ENCODE peak calls at places on chromosomes 11 and 22, in eight cellular contexts. One of them, this sample, is unnamed.

GRCh38 chr11:112511271-112511670 is 250.6 kb upstream of the PLET1 start:
- ATAC-seq in psoas muscle: no peak
- ATAC-seq in pancreas: no peak
- ATAC-seq in PC-3: no peak
- ATAC-seq in heart left ventricle: no peak
- ATAC-seq in HepG2: no peak
- ATAC-seq in K562: no peak
- ATAC-seq in lower lobe of right lung: no peak
- ATAC-seq in this sample: no peak

GRCh38 chr11:95739108-95739507 is 50.5 kb downstream of the FAM76B start:
- ATAC-seq in PC-3: no peak
- ATAC-seq in psoas muscle: no peak
- ATAC-seq in heart left ventricle: no peak
- ATAC-seq in pancreas: no peak
- ATAC-seq in HepG2: no peak
- ATAC-seq in K562: peak; percentile 56
- ATAC-seq in lower lobe of right lung: no peak
- ATAC-seq in this sample: no peak

GRCh38 chr22:39115976-39116621 is 19.1 kb downstream of the APOBEC3H start:
- ATAC-seq in HepG2: no peak
- ATAC-seq in psoas muscle: no peak
- ATAC-seq in K562: no peak
- ATAC-seq in heart left ventricle: no peak
- ATAC-seq in PC-3: no peak
- ATAC-seq in lower lobe of right lung: no peak
- ATAC-seq in pancreas: no peak
- ATAC-seq in this sample: no peak

GRCh38 chr11:119298726-119299125 is 18.2 kb downstream of the MCAM start:
- ATAC-seq in HepG2: no peak
- ATAC-seq in pancreas: no peak
- ATAC-seq in PC-3: no peak
- ATAC-seq in psoas muscle: peak; percentile 93
- ATAC-seq in K562: no peak
- ATAC-seq in lower lobe of right lung: no peak
- ATAC-seq in heart left ventricle: peak; percentile 94
- ATAC-seq in this sample: peak; percentile 74

GRCh38 chr11:129279326-129280026 is 87.4 kb upstream of the ARHGAP32 start:
- ATAC-seq in PC-3: peak; percentile 64
- ATAC-seq in HepG2: peak; percentile 71
- ATAC-seq in psoas muscle: peak; percentile 94
- ATAC-seq in K562: no peak
- ATAC-seq in lower lobe of right lung: peak; percentile 92
- ATAC-seq in heart left ventricle: peak; percentile 71
- ATAC-seq in pancreas: peak; percentile 87
- ATAC-seq in this sample: peak; percentile 93

GRCh38 chr11:118655486-118656190 is 23.8 kb downstream of the TREH start:
- ATAC-seq in pancreas: no peak
- ATAC-seq in lower lobe of right lung: no peak
- ATAC-seq in PC-3: no peak
- ATAC-seq in HepG2: no peak
- ATAC-seq in psoas muscle: no peak
- ATAC-seq in K562: no peak
- ATAC-seq in heart left ventricle: no peak
- ATAC-seq in this sample: no peak

GRCh38 chr22:47663615-47664605 is 901.5 kb downstream of the TBC1D22A start:
- ATAC-seq in psoas muscle: no peak
- ATAC-seq in lower lobe of right lung: no peak
- ATAC-seq in K562: peak; percentile 67
- ATAC-seq in pancreas: no peak
- ATAC-seq in heart left ventricle: no peak
- ATAC-seq in HepG2: no peak
- ATAC-seq in PC-3: no peak
- ATAC-seq in this sample: no peak

GRCh38 chr11:123253223-123253622 is 58.2 kb upstream of the CLMP start:
- ATAC-seq in psoas muscle: no peak
- ATAC-seq in HepG2: no peak
- ATAC-seq in lower lobe of right lung: no peak
- ATAC-seq in K562: peak; percentile 69
- ATAC-seq in pancreas: no peak
- ATAC-seq in PC-3: no peak
- ATAC-seq in heart left ventricle: no peak
- ATAC-seq in this sample: no peak

GRCh38 chr11:2826679-2827056 is 58.9 kb downstream of the CDKN1C start:
- ATAC-seq in psoas muscle: peak; percentile 4
- ATAC-seq in pancreas: peak; percentile 40
- ATAC-seq in HepG2: peak; percentile 15
- ATAC-seq in heart left ventricle: no peak
- ATAC-seq in lower lobe of right lung: peak; percentile 36
- ATAC-seq in PC-3: no peak
- ATAC-seq in K562: no peak
- ATAC-seq in this sample: no peak

GRCh38 chr11:115653926-115654325 is 149.7 kb upstream of the CADM1 start:
- ATAC-seq in heart left ventricle: no peak
- ATAC-seq in pancreas: no peak
- ATAC-seq in lower lobe of right lung: no peak
- ATAC-seq in HepG2: no peak
- ATAC-seq in K562: no peak
- ATAC-seq in PC-3: no peak
- ATAC-seq in psoas muscle: no peak
- ATAC-seq in this sample: no peak

GRCh38 chr11:32400670-32401369 is 34.5 kb downstream of the WT1 start:
- ATAC-seq in K562: no peak
- ATAC-seq in HepG2: no peak
- ATAC-seq in pancreas: no peak
- ATAC-seq in lower lobe of right lung: no peak
- ATAC-seq in psoas muscle: no peak
- ATAC-seq in heart left ventricle: no peak
- ATAC-seq in PC-3: no peak
- ATAC-seq in this sample: no peak

GRCh38 chr11:76265771-76266241 is 59.5 kb upstream of the WNT11 start:
- ATAC-seq in heart left ventricle: peak; percentile 25
- ATAC-seq in lower lobe of right lung: peak; percentile 42
- ATAC-seq in HepG2: no peak
- ATAC-seq in PC-3: peak; percentile 4
- ATAC-seq in pancreas: peak; percentile 33
- ATAC-seq in psoas muscle: peak; percentile 56
- ATAC-seq in K562: no peak
- ATAC-seq in this sample: peak; percentile 62

GRCh38 chr11:34140149-34140548 is 34.7 kb downstream of the NAT10 start:
- ATAC-seq in psoas muscle: no peak
- ATAC-seq in PC-3: no peak
- ATAC-seq in lower lobe of right lung: no peak
- ATAC-seq in heart left ventricle: no peak
- ATAC-seq in pancreas: no peak
- ATAC-seq in HepG2: no peak
- ATAC-seq in K562: no peak
- ATAC-seq in this sample: no peak

GRCh38 chr22:41431656-41432055 is 14.9 kb downstream of the TOB2 start:
- ATAC-seq in K562: no peak
- ATAC-seq in pancreas: no peak
- ATAC-seq in psoas muscle: peak; percentile 5
- ATAC-seq in HepG2: peak; percentile 18
- ATAC-seq in lower lobe of right lung: peak; percentile 6
- ATAC-seq in PC-3: no peak
- ATAC-seq in heart left ventricle: no peak
- ATAC-seq in this sample: no peak

GRCh38 chr22:20436309-20437252 is 1.0 kb downstream of the SCARF2 start:
- ATAC-seq in pancreas: peak; percentile 6
- ATAC-seq in HepG2: peak; percentile 43
- ATAC-seq in psoas muscle: no peak
- ATAC-seq in heart left ventricle: no peak
- ATAC-seq in PC-3: no peak
- ATAC-seq in lower lobe of right lung: peak; percentile 36
- ATAC-seq in K562: peak; percentile 9
- ATAC-seq in this sample: peak; percentile 39

GRCh38 chr11:45082744-45083543 is 63.5 kb upstream of the PRDM11 start:
- ATAC-seq in K562: no peak
- ATAC-seq in HepG2: no peak
- ATAC-seq in heart left ventricle: no peak
- ATAC-seq in lower lobe of right lung: peak; percentile 44
- ATAC-seq in pancreas: no peak
- ATAC-seq in PC-3: no peak
- ATAC-seq in psoas muscle: no peak
- ATAC-seq in this sample: no peak

GRCh38 chr22:38162881-38163843 is 18.5 kb downstream of the PLA2G6 start:
- ATAC-seq in heart left ventricle: no peak
- ATAC-seq in lower lobe of right lung: no peak
- ATAC-seq in K562: peak; percentile 53
- ATAC-seq in HepG2: no peak
- ATAC-seq in pancreas: no peak
- ATAC-seq in PC-3: no peak
- ATAC-seq in psoas muscle: no peak
- ATAC-seq in this sample: no peak

GRCh38 chr11:46977940-46978595 is 41.5 kb downstream of the CSTPP1 start:
- ATAC-seq in heart left ventricle: no peak
- ATAC-seq in psoas muscle: no peak
- ATAC-seq in HepG2: no peak
- ATAC-seq in lower lobe of right lung: peak; percentile 47
- ATAC-seq in pancreas: peak; percentile 62
- ATAC-seq in K562: no peak
- ATAC-seq in PC-3: peak; percentile 99
- ATAC-seq in this sample: no peak

GRCh38 chr11:108246885-108247284 is 24.0 kb downstream of the ATM start:
- ATAC-seq in heart left ventricle: no peak
- ATAC-seq in lower lobe of right lung: no peak
- ATAC-seq in psoas muscle: no peak
- ATAC-seq in pancreas: no peak
- ATAC-seq in PC-3: no peak
- ATAC-seq in K562: no peak
- ATAC-seq in HepG2: no peak
- ATAC-seq in this sample: no peak
- H3K27ac ChIP-seq in heart left ventricle: no peak overlapping the region
- H3K27ac ChIP-seq in lower lobe of right lung: no peak overlapping the region
- H3K27ac ChIP-seq in psoas muscle: no peak overlapping the region
- H3K27ac ChIP-seq in pancreas: no peak overlapping the region
- H3K27ac ChIP-seq in PC-3: no peak overlapping the region
- H3K27ac ChIP-seq in K562: no peak overlapping the region
- H3K27ac ChIP-seq in HepG2: no peak overlapping the region
- H3K27ac ChIP-seq in this sample: no peak overlapping the region

GRCh38 chr22:27870234-27871191 is 48.5 kb downstream of the PITPNB start:
- ATAC-seq in HepG2: peak; percentile 94
- ATAC-seq in pancreas: peak; percentile 44
- ATAC-seq in psoas muscle: no peak
- ATAC-seq in K562: no peak
- ATAC-seq in lower lobe of right lung: no peak
- ATAC-seq in PC-3: no peak
- ATAC-seq in heart left ventricle: no peak
- ATAC-seq in this sample: no peak
- H3K27ac ChIP-seq in HepG2: peak overlapping the region; percentile 78
- H3K27ac ChIP-seq in pancreas: peak overlapping the region; percentile 51
- H3K27ac ChIP-seq in psoas muscle: no peak overlapping the region
- H3K27ac ChIP-seq in K562: no peak overlapping the region
- H3K27ac ChIP-seq in lower lobe of right lung: no peak overlapping the region
- H3K27ac ChIP-seq in PC-3: no peak overlapping the region
- H3K27ac ChIP-seq in heart left ventricle: no peak overlapping the region
- H3K27ac ChIP-seq in this sample: peak overlapping the region; percentile 59

DNA sequence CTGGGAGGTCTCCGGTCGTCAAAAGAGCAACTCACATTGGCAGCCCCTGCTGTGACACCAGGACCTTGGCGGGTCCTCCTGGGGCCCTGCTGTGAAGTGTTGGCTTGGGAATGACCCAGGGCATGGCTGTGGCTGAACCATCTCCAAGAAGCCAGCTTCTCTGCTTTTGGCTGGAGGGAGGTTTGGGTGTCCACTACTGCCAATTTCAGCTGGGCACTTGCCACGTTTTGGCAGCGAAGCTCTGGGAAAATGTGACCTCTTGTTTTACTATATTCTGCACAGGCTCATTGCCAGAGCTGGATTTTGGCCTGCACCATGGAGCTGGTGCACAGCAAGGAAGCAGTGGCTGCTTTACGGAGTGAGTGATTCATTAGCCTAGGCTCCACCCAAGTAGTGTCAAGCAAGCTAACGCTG is 24.2 kb upstream of the SMCO4 start:
- ATAC-seq in psoas muscle: peak; percentile 91
- ATAC-seq in lower lobe of right lung: peak; percentile 61
- ATAC-seq in K562: no peak
- ATAC-seq in pancreas: peak; percentile 89
- ATAC-seq in PC-3: peak; percentile 89
- ATAC-seq in HepG2: peak; percentile 31
- ATAC-seq in heart left ventricle: peak; percentile 90
- ATAC-seq in this sample: peak; percentile 72
- H3K27ac ChIP-seq in psoas muscle: peak overlapping the region; percentile 68
- H3K27ac ChIP-seq in lower lobe of right lung: no peak overlapping the region
- H3K27ac ChIP-seq in K562: no peak overlapping the region
- H3K27ac ChIP-seq in pancreas: peak overlapping the region; percentile 73
- H3K27ac ChIP-seq in PC-3: no peak overlapping the region
- H3K27ac ChIP-seq in HepG2: no peak overlapping the region
- H3K27ac ChIP-seq in heart left ventricle: peak overlapping the region; percentile 35
- H3K27ac ChIP-seq in this sample: peak overlapping the region; percentile 40

GRCh38 chr11:79396001-79396400 is 44.8 kb downstream of the TENM4 start:
- ATAC-seq in PC-3: no peak
- ATAC-seq in heart left ventricle: no peak
- ATAC-seq in psoas muscle: no peak
- ATAC-seq in K562: no peak
- ATAC-seq in HepG2: no peak
- ATAC-seq in pancreas: no peak
- ATAC-seq in lower lobe of right lung: no peak
- ATAC-seq in this sample: no peak

GRCh38 chr11:79390477-79390876 is 50.4 kb downstream of the TENM4 start:
- ATAC-seq in lower lobe of right lung: no peak
- ATAC-seq in HepG2: no peak
- ATAC-seq in psoas muscle: peak; percentile 67
- ATAC-seq in K562: no peak
- ATAC-seq in heart left ventricle: no peak
- ATAC-seq in pancreas: no peak
- ATAC-seq in PC-3: no peak
- ATAC-seq in this sample: no peak

GRCh38 chr11:79390923-79391322 is 49.9 kb downstream of the TENM4 start:
- ATAC-seq in PC-3: no peak
- ATAC-seq in pancreas: no peak
- ATAC-seq in HepG2: no peak
- ATAC-seq in lower lobe of right lung: no peak
- ATAC-seq in heart left ventricle: peak; percentile 63
- ATAC-seq in psoas muscle: peak; percentile 93
- ATAC-seq in K562: no peak
- ATAC-seq in this sample: no peak

GRCh38 chr11:79396674-79397073 is 44.2 kb downstream of the TENM4 start:
- ATAC-seq in K562: no peak
- ATAC-seq in pancreas: no peak
- ATAC-seq in heart left ventricle: no peak
- ATAC-seq in lower lobe of right lung: no peak
- ATAC-seq in PC-3: no peak
- ATAC-seq in HepG2: no peak
- ATAC-seq in psoas muscle: no peak
- ATAC-seq in this sample: no peak

DNA sequence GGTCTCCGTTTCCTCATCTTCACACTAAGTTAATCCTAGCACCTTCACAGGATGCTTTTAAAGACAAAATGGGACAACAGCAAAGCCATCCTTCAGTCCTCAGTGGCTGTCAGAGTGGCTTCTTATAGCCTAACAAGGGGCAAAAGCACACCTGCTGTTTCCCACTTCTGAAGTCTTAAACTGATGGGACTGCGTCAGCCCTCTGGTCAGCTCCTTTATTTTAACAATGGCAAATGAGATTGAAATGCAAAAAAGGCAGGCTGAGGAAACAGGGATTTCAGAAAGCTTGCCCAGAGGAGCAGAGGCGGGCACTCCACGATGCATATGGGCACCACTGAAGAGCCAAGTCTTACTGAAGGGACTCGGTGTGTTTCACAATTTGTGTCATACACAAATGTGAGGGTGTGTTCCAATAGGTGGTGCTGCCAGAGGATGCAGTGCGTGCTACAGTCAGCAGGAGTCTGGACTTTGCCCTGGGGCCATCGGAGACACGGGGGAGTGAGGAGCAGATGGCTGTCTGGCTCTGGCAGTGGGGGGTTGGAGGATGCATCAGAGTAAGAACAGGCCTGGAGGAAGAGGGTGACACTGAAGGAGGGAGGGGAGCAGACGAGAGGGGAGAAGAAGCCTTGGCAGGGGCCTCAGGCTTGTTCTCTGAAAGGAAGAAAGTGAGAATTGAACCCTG is 47.3 kb downstream of the TENM4 start:
- ATAC-seq in K562: no peak
- ATAC-seq in psoas muscle: no peak
- ATAC-seq in PC-3: no peak
- ATAC-seq in HepG2: peak; percentile 59
- ATAC-seq in pancreas: peak; percentile 61
- ATAC-seq in lower lobe of right lung: no peak
- ATAC-seq in heart left ventricle: no peak
- ATAC-seq in this sample: no peak
- H3K27ac ChIP-seq in K562: no peak overlapping the region
- H3K27ac ChIP-seq in psoas muscle: no peak overlapping the region
- H3K27ac ChIP-seq in PC-3: no peak overlapping the region
- H3K27ac ChIP-seq in HepG2: no peak overlapping the region
- H3K27ac ChIP-seq in pancreas: no peak overlapping the region
- H3K27ac ChIP-seq in lower lobe of right lung: no peak overlapping the region
- H3K27ac ChIP-seq in heart left ventricle: no peak overlapping the region
- H3K27ac ChIP-seq in this sample: no peak overlapping the region